ENCODE peak calls at places on chromosomes 3 and 15, in ten cellular contexts. K is ovary; P is stomach; F is NAMALWA; X is D341Med; W is right lobe of liver; S is thoracic aorta; T is stimulated activated CD8-positive, alpha-beta memory T cell treated with anti-CD3 and anti-CD28 coated beads, Interleukin-15, amount 100 ng/mL, for 48 hours; U is WTC11; E is activated naive CD4-positive, alpha-beta T cell. R is an unnamed sample.

GRCh38 chr15:99440551-99441426 is 125.0 kb upstream of the MEF2A start:
- DNase-seq in K (no peak), P (peak), F (no peak), X (peak), W (no peak), S (no peak), T (no peak), U (no peak), E (no peak), R (peak)

GRCh38 chr15:45551691-45552090 is 29.1 kb upstream of the SLC30A4 start:
- DNase-seq in K (no peak), P (no peak), F (no peak), X (no peak), W (no peak), S (no peak), T (no peak), U (no peak), E (no peak), R (no peak)

GRCh38 chr3:196225763-196226364 is 9.5 kb downstream of the SLC51A start:
- DNase-seq in K (no peak), P (no peak), F (no peak), X (no peak), W (no peak), S (no peak), T (no peak), U (no peak), E (no peak), R (no peak)

GRCh38 chr3:193665370-193665989 is 72.5 kb downstream of the OPA1 start:
- DNase-seq in K (no peak), P (no peak), F (peak), X (no peak), W (no peak), S (no peak), T (no peak), U (no peak), E (no peak), R (no peak)

GRCh38 chr3:1082024-1082633 is 10.7 kb upstream of the CNTN6 start:
- DNase-seq in K (no peak), P (peak), F (peak), X (peak), W (no peak), S (no peak), T (no peak), U (no peak), E (no peak), R (no peak)

GRCh38 chr15:91133511-91133910 is 33.5 kb downstream of the SV2B start:
- DNase-seq in K (no peak), P (no peak), F (no peak), X (no peak), W (no peak), S (no peak), T (no peak), U (peak), E (no peak), R (no peak)

GRCh38 chr3:71694358-71694999 is 30.7 kb downstream of the EIF4E3 start:
- DNase-seq in K (no peak), P (no peak), F (no peak), X (no peak), W (no peak), S (no peak), T (no peak), U (no peak), E (no peak), R (no peak)

GRCh38 chr3:185825639-185826481 is 1.0 kb upstream of the IGF2BP2 start:
- DNase-seq in K (peak), P (peak), F (no peak), X (peak), W (peak), S (no peak), T (no peak), U (peak), E (no peak), R (peak)

GRCh38 chr3:185049710-185050109 is 103.2 kb downstream of the C3orf70 start:
- DNase-seq in K (no peak), P (no peak), F (no peak), X (no peak), W (no peak), S (no peak), T (no peak), U (no peak), E (no peak), R (no peak)

GRCh38 chr3:134334231-134334900 is 39.9 kb downstream of the AMOTL2 start:
- DNase-seq in K (no peak), P (no peak), F (no peak), X (no peak), W (no peak), S (no peak), T (no peak), U (no peak), E (no peak), R (no peak)

GRCh38 chr3:133663569-133664313 is 2.0 kb upstream of the TOPBP1 start:
- DNase-seq in K (no peak), P (no peak), F (peak), X (peak), W (no peak), S (no peak), T (no peak), U (no peak), E (no peak), R (no peak)

GRCh38 chr3:46851364-46852328 is 11.6 kb downstream of the MYL3 start:
- DNase-seq in K (peak), P (peak), F (no peak), X (no peak), W (no peak), S (no peak), T (no peak), U (no peak), E (no peak), R (peak)

GRCh38 chr3:29141912-29142262 is 139.0 kb upstream of the RBMS3 start:
- DNase-seq in K (no peak), P (no peak), F (no peak), X (no peak), W (no peak), S (no peak), T (no peak), U (no peak), E (no peak), R (no peak)

GRCh38 chr15:58081446-58081845 is 15.9 kb upstream of the ALDH1A2 start:
- DNase-seq in K (no peak), P (no peak), F (no peak), X (no peak), W (no peak), S (no peak), T (no peak), U (no peak), E (no peak), R (no peak)

GRCh38 chr3:49035278-49035677 is 6.1 kb upstream of the IMPDH2 start:
- DNase-seq in K (no peak), P (no peak), F (no peak), X (no peak), W (no peak), S (no peak), T (no peak), U (no peak), E (no peak), R (no peak)

GRCh38 chr3:102466001-102466400 is 31.2 kb downstream of the ZPLD1 start:
- DNase-seq in K (no peak), P (no peak), F (peak), X (peak), W (no peak), S (no peak), T (no peak), U (no peak), E (no peak), R (no peak)

GRCh38 chr3:29565236-29565635 is 284.4 kb downstream of the RBMS3 start:
- DNase-seq in K (no peak), P (no peak), F (no peak), X (no peak), W (no peak), S (no peak), T (no peak), U (no peak), E (no peak), R (no peak)

GRCh38 chr15:49430046-49430445 is 7.0 kb downstream of the FGF7 start:
- DNase-seq in K (no peak), P (no peak), F (no peak), X (no peak), W (no peak), S (no peak), T (no peak), U (no peak), E (no peak), R (no peak)

GRCh38 chr15:26628879-26629529 is 143.9 kb downstream of the GABRB3 start:
- DNase-seq in K (peak), P (peak), F (no peak), X (no peak), W (no peak), S (no peak), T (no peak), U (peak), E (no peak), R (peak)

GRCh38 chr3:171790574-171790897 is 19.7 kb downstream of the PLD1 start:
- DNase-seq in K (no peak), P (no peak), F (no peak), X (no peak), W (no peak), S (no peak), T (no peak), U (no peak), E (no peak), R (no peak)

GRCh38 chr3:100781311-100781710 is 72.0 kb downstream of the TFG start:
- DNase-seq in K (no peak), P (no peak), F (no peak), X (no peak), W (no peak), S (no peak), T (no peak), U (no peak), E (no peak), R (no peak)

GRCh38 chr3:112561085-112561692 is 573 bp downstream of the ATG3 start:
- DNase-seq in K (peak), P (peak), F (peak), X (peak), W (peak), S (no peak), T (peak), U (peak), E (peak), R (peak)

GRCh38 chr3:52223449-52224408 is 1.7 kb downstream of the TLR9 start:
- DNase-seq in K (no peak), P (no peak), F (no peak), X (no peak), W (peak), S (no peak), T (no peak), U (no peak), E (no peak), R (no peak)

GRCh38 chr15:67097424-67097823 is 32.0 kb downstream of the SMAD3 start:
- DNase-seq in K (no peak), P (no peak), F (no peak), X (no peak), W (no peak), S (no peak), T (no peak), U (no peak), E (no peak), R (no peak)

GRCh38 chr3:190519886-190520285 is 6.0 kb downstream of the IL1RAP start:
- DNase-seq in K (no peak), P (no peak), F (no peak), X (no peak), W (no peak), S (no peak), T (no peak), U (no peak), E (no peak), R (no peak)

GRCh38 chr3:144369151-144369879 is 397.7 kb downstream of the DIPK2A start:
- DNase-seq in K (no peak), P (no peak), F (no peak), X (no peak), W (peak), S (no peak), T (no peak), U (no peak), E (no peak), R (no peak)

GRCh38 chr3:61915296-61915695 is 353.9 kb downstream of the PTPRG start:
- DNase-seq in K (no peak), P (no peak), F (no peak), X (no peak), W (no peak), S (no peak), T (no peak), U (no peak), E (no peak), R (no peak)

GRCh38 chr3:101377796-101378195 is 57.4 kb upstream of the IMPG2 start:
- DNase-seq in K (no peak), P (no peak), F (no peak), X (no peak), W (no peak), S (no peak), T (no peak), U (no peak), E (no peak), R (no peak)

GRCh38 chr15:65778269-65778668 is 13.8 kb downstream of the DENND4A start:
- DNase-seq in K (no peak), P (no peak), F (no peak), X (no peak), W (no peak), S (no peak), T (no peak), U (no peak), E (no peak), R (no peak)

R was measured in left lobe of liver.